ENCODE peak calls at places on chromosome 4, in seven cellular contexts. W is CD4-positive, alpha-beta memory T cell; X is right lobe of liver; F is CD8-positive, alpha-beta T cell; M is suprapubic skin; D is lower lobe of right lung; K is ovary. C is an unnamed sample.

GRCh38 chr4:74111990-74112389 is 13.0 kb upstream of the CXCL2 start:
- DNase-seq in W (no peak), X (no peak), F (no peak), M (peak; percentile 70), D (peak; percentile 55), K (no peak), C (no peak)

GRCh38 chr4:169102011-169102410 is 92.0 kb upstream of the CBR4 start:
- DNase-seq in W (no peak), X (no peak), F (no peak), M (no peak), D (no peak), K (no peak), C (no peak)

GRCh38 chr4:23789765-23790164 is 100.1 kb downstream of the PPARGC1A start:
- DNase-seq in W (no peak), X (peak; percentile 27), F (no peak), M (peak; percentile 66), D (peak; percentile 47), K (no peak), C (peak; percentile 80)

GRCh38 chr4:148651991-148652390 is 209.8 kb upstream of the NR3C2 start:
- DNase-seq in W (no peak), X (no peak), F (no peak), M (no peak), D (no peak), K (no peak), C (no peak)

GRCh38 chr4:51858605-51859211 is 15.8 kb downstream of the DCUN1D4 start:
- DNase-seq in W (no peak), X (no peak), F (no peak), M (no peak), D (no peak), K (no peak), C (no peak)

GRCh38 chr4:56468097-56468422 is 643 bp downstream of the SRP72 start:
- DNase-seq in W (peak; percentile 38), X (no peak), F (peak; percentile 7), M (no peak), D (no peak), K (peak; percentile 25), C (no peak)

GRCh38 chr4:166735553-166735952 is 498.7 kb downstream of the SPOCK3 start:
- DNase-seq in W (no peak), X (no peak), F (no peak), M (no peak), D (no peak), K (no peak), C (no peak)

GRCh38 chr4:145203400-145203799 is 23.0 kb upstream of the OTUD4 start:
- DNase-seq in W (no peak), X (no peak), F (no peak), M (no peak), D (no peak), K (no peak), C (no peak)

GRCh38 chr4:150327262-150327780 is 249.1 kb downstream of the DCLK2 start:
- DNase-seq in W (no peak), X (no peak), F (no peak), M (no peak), D (no peak), K (no peak), C (no peak)

GRCh38 chr4:35228318-35228717 is 1016.0 kb downstream of the ARAP2 start:
- DNase-seq in W (no peak), X (no peak), F (no peak), M (no peak), D (no peak), K (no peak), C (no peak)

GRCh38 chr4:16757080-16757521 is 141.3 kb downstream of the LDB2 start:
- DNase-seq in W (no peak), X (no peak), F (no peak), M (no peak), D (no peak), K (no peak), C (no peak)

GRCh38 chr4:1574601-1575417 is 109.3 kb downstream of the FAM53A start:
- DNase-seq in W (no peak), X (no peak), F (no peak), M (no peak), D (peak; percentile 39), K (no peak), C (no peak)

GRCh38 chr4:4696521-4696920 is 154.7 kb upstream of the STX18 start:
- DNase-seq in W (no peak), X (no peak), F (no peak), M (no peak), D (no peak), K (no peak), C (no peak)

GRCh38 chr4:153488006-153488718 is 22.0 kb downstream of the TMEM131L start:
- DNase-seq in W (peak; percentile 87), X (peak; percentile 39), F (peak; percentile 55), M (no peak), D (no peak), K (no peak), C (no peak)

GRCh38 chr4:105978684-105979296 is 83.5 kb downstream of the NPNT start:
- DNase-seq in W (no peak), X (no peak), F (no peak), M (no peak), D (no peak), K (no peak), C (no peak)

GRCh38 chr4:74433541-74434172 is 11.3 kb upstream of the AREG start:
- DNase-seq in W (no peak), X (no peak), F (no peak), M (no peak), D (no peak), K (no peak), C (no peak)

GRCh38 chr4:142817442-142817841 is 28.7 kb downstream of the INPP4B start:
- DNase-seq in W (peak; percentile 34), X (no peak), F (no peak), M (peak; percentile 63), D (no peak), K (no peak), C (no peak)

GRCh38 chr4:142818476-142818875 is 27.6 kb downstream of the INPP4B start:
- DNase-seq in W (no peak), X (no peak), F (no peak), M (no peak), D (no peak), K (no peak), C (no peak)

GRCh38 chr4:142813388-142813787 is 32.7 kb downstream of the INPP4B start:
- DNase-seq in W (no peak), X (no peak), F (no peak), M (no peak), D (no peak), K (no peak), C (no peak)

GRCh38 chr4:142815834-142816233 is 30.3 kb downstream of the INPP4B start:
- DNase-seq in W (no peak), X (no peak), F (no peak), M (no peak), D (no peak), K (no peak), C (no peak)

DNA sequence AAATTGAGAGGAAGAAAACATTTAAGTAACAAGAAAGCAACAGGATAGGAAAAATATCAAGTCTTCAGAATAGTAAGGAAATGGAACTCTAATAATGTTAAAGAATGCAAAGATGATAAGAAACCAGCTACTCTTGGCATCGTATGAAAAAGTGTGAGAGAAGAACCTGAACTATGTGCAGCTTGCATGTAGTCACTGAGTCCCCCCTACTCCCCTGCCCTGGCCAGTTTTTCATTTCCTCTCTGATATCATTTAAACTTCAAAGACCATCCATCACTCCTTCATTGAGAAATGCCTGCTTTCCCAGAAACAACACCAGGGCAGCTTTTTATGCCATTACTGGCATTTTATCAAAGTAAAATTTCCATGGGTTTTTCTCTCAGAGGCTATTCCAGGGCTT is 28.1 kb downstream of the INPP4B start:
- DNase-seq in W (no peak), X (no peak), F (no peak), M (no peak), D (no peak), K (no peak), C (no peak)
- H3K27ac ChIP-seq in W (no peak overlapping the region), X (no peak overlapping the region), F (no peak overlapping the region), M (no peak overlapping the region), D (peak overlapping the region; percentile 39), K (no peak overlapping the region), C (no peak overlapping the region)

GRCh38 chr4:8052160-8052691 is 106.4 kb downstream of the ABLIM2 start:
- DNase-seq in W (no peak), X (no peak), F (no peak), M (no peak), D (no peak), K (no peak), C (no peak)
- H3K4me3 ChIP-seq in W (no peak overlapping the region), X (no peak overlapping the region), F (no peak overlapping the region), M (no peak overlapping the region), D (no peak overlapping the region), K (no peak overlapping the region), C (no peak overlapping the region)

GRCh38 chr4:164872481-164872880 is 4.5 kb upstream of the APELA start:
- DNase-seq in W (no peak), X (no peak), F (no peak), M (no peak), D (no peak), K (no peak), C (no peak)

GRCh38 chr4:164880489-164881262 is 3.7 kb downstream of the APELA start:
- DNase-seq in W (no peak), X (no peak), F (no peak), M (no peak), D (no peak), K (no peak), C (no peak)

GRCh38 chr4:164874791-164875190 is 2.2 kb upstream of the APELA start:
- DNase-seq in W (no peak), X (no peak), F (no peak), M (no peak), D (no peak), K (no peak), C (no peak)

GRCh38 chr4:164871673-164872072 is 5.3 kb upstream of the APELA start:
- DNase-seq in W (no peak), X (no peak), F (no peak), M (no peak), D (no peak), K (no peak), C (no peak)

GRCh38 chr4:164876680-164877324 is at the start of gene APELA:
- DNase-seq in W (no peak), X (no peak), F (no peak), M (no peak), D (no peak), K (no peak), C (no peak)
- H3K4me1 ChIP-seq in W (no peaks in the 10 kb centered on the region), X (no peaks in the 10 kb centered on the region), F (no peaks in the 10 kb centered on the region), M (no peaks in the 10 kb centered on the region), D (no peaks in the 10 kb centered on the region), K (no peaks in the 10 kb centered on the region), C (no peaks in the 10 kb centered on the region)

DNA sequence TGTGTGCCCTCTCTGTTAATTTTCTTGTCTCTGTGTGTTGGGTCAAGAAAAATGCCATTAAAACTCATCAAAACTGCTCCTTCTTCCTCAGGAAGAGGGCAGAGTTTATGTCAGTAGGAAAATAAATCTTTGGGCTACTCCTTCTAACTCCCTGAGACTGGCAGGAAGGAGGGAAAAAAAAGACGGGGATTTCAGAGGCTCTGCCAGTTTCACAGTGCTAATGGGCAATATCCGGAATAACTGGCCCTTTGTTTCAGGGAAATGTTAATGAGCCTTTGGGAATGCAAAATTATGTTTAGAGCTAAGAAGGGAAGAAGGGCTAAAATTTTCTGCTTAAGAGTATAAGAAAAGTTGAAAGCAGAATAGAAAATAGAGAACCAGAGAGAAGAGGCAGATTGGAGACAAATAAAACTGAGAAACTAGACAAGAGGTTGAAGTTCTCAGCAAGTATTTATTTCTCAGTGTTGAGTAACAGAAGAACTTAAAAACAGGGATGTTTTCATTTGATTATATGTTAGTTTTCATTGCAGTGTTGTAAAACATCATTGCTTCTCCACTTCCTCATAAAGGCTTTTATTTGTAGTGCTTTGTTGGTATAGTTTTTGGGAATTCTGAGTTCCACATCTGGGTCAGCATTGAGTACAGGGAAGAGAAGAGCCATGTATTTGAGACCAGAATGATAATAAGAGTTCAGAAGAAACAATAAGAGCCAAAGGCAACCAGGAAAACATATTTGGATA is 19.8 kb downstream of the GABRB1 start:
- DNase-seq in W (no peak), X (no peak), F (no peak), M (no peak), D (no peak), K (no peak), C (no peak)
- H3K27ac ChIP-seq in W (no peak overlapping the region), X (no peak overlapping the region), F (no peak overlapping the region), M (no peak overlapping the region), D (no peak overlapping the region), K (no peak overlapping the region), C (no peak overlapping the region)

C was measured in right atrium auricular region.